ENCODE peak calls at places on chromosomes 13 and 19, in seven cellular contexts. T is AG09309, C is heart right ventricle, X is thoracic aorta, L is A549, O is cardiac fibroblast, Y is fibroblast of lung. E is an unnamed sample.

GRCh38 chr13:28953714-28954113 is 133.6 kb downstream of the MTUS2 start:
- DNase-seq in T (no peak), C (no peak), X (no peak), L (no peak), O (no peak), Y (no peak), E (no peak)

GRCh38 chr13:94712812-94713555 is 639 bp upstream of the SOX21 start:
- DNase-seq in T (peak; percentile 13), C (no peak), X (no peak), L (no peak), O (peak; percentile 52), Y (peak; percentile 75), E (peak; percentile 35)

GRCh38 chr13:49533011-49533410 is 37.3 kb downstream of the PHF11 start:
- DNase-seq in T (no peak), C (no peak), X (no peak), L (no peak), O (no peak), Y (no peak), E (no peak)

GRCh38 chr19:49570138-49570856 is 10.1 kb downstream of the NOSIP start:
- DNase-seq in T (peak; percentile 56), C (peak; percentile 74), X (no peak), L (peak; percentile 92), O (peak; percentile 92), Y (peak; percentile 71), E (peak; percentile 52)

GRCh38 chr13:80050252-80050651 is 290.7 kb downstream of the SPRY2 start:
- DNase-seq in T (no peak), C (no peak), X (no peak), L (no peak), O (peak; percentile 39), Y (peak; percentile 68), E (no peak)

GRCh38 chr13:37134411-37135041 is 29.1 kb upstream of the CSNK1A1L start:
- DNase-seq in T (peak; percentile 97), C (no peak), X (no peak), L (no peak), O (peak; percentile 90), Y (peak; percentile 96), E (no peak)

GRCh38 chr13:101267656-101268055 is 148.7 kb downstream of the NALCN start:
- DNase-seq in T (peak; percentile 44), C (no peak), X (no peak), L (no peak), O (peak; percentile 42), Y (peak; percentile 81), E (no peak)

GRCh38 chr13:31224174-31224669 is 24.4 kb downstream of the B3GLCT start:
- DNase-seq in T (no peak), C (no peak), X (no peak), L (no peak), O (no peak), Y (no peak), E (no peak)

GRCh38 chr13:25300861-25301346 is 521 bp upstream of the NUP58 start:
- DNase-seq in T (no peak), C (peak; percentile 38), X (no peak), L (no peak), O (no peak), Y (no peak), E (no peak)

GRCh38 chr13:43878897-43879322 is 630 bp downstream of the CCDC122 start:
- DNase-seq in T (peak; percentile 45), C (peak; percentile 70), X (peak; percentile 26), L (peak; percentile 41), O (peak; percentile 82), Y (peak; percentile 78), E (peak; percentile 24)

GRCh38 chr13:28494861-28495585 is at the start of gene FLT1:
- DNase-seq in T (no peak), C (peak; percentile 88), X (no peak), L (no peak), O (peak; percentile 39), Y (peak; percentile 32), E (no peak)

GRCh38 chr13:31200636-31200970 is 828 bp downstream of the B3GLCT start:
- DNase-seq in T (no peak), C (peak; percentile 44), X (no peak), L (peak; percentile 50), O (peak; percentile 36), Y (peak; percentile 41), E (no peak)

GRCh38 chr19:18436651-18437478 is 1.1 kb downstream of the ISYNA1 start:
- DNase-seq in T (no peak), C (peak; percentile 91), X (no peak), L (peak; percentile 80), O (peak; percentile 84), Y (peak; percentile 81), E (peak; percentile 76)

GRCh38 chr13:80399340-80400163 is 58.6 kb upstream of the SPRY2 start:
- DNase-seq in T (no peak), C (no peak), X (no peak), L (no peak), O (no peak), Y (no peak), E (no peak)

GRCh38 chr19:20077791-20078463 is at the start of gene ZNF90:
- DNase-seq in T (peak; percentile 91), C (peak; percentile 97), X (peak; percentile 95), L (no peak), O (peak; percentile 99), Y (peak; percentile 96), E (peak; percentile 94)

GRCh38 chr13:49439609-49440008 is 4.3 kb downstream of the CAB39L start:
- DNase-seq in T (no peak), C (no peak), X (no peak), L (no peak), O (no peak), Y (no peak), E (no peak)

GRCh38 chr19:12784394-12784870 is 6.9 kb upstream of the JUNB start:
- DNase-seq in T (no peak), C (no peak), X (no peak), L (no peak), O (no peak), Y (no peak), E (no peak)

GRCh38 chr13:93226623-93227279 is at the start of gene GPC6:
- DNase-seq in T (peak; percentile 88), C (no peak), X (no peak), L (no peak), O (peak; percentile 87), Y (peak; percentile 98), E (peak; percentile 79)

GRCh38 chr13:24308068-24308445 is 1.3 kb upstream of the C1QTNF9 start:
- DNase-seq in T (no peak), C (no peak), X (no peak), L (no peak), O (no peak), Y (no peak), E (no peak)

GRCh38 chr19:2547033-2547680 is 71.2 kb downstream of the GADD45B start:
- DNase-seq in T (no peak), C (no peak), X (no peak), L (no peak), O (no peak), Y (no peak), E (no peak)

DNA sequence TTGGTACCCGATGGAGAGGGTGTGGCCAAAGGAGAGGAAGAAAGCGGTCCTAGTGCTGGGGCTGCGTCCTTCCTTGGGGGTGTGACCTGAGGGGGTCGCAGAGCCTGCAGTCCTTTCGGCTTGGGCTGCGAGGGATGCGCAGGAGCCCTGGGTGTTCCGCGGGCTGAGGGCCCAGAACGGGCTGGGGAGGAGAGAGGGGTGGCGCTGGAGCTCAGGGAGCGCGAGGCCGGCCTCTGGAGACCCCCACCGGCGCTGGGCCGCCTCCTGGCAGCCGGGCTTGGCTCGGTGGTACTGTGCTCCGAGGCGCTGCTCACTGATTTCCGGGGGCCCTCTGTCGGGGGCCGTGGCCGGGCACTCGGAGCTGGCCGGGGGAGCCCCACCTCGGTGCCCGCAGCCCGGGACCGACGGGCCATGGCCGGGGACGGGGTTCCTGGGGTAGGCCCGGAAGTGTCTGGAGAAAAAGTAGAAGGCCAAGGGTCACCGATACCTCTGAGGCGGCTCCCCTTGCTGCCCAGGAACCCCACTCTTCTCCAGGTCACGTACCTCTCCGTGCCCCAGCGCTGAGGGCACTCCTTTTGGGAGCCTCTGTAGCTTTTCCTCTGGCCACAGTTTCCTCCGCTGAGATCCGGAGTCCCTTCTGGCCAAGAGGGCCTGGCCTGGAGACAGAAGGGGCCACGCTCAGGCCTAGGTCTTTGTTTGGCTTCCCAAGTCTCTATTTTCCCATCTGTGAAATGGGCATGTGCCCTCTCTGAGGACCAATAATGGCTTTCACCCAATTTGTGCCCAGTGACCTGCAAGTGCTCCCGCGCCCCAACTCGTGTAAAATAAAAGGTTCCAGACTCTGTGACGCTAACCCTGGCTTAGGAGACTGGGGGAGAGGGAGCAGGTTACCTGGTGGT is 1.6 kb downstream of the PRR36 start:
- DNase-seq in T (no peak), C (no peak), X (no peak), L (no peak), O (no peak), Y (no peak), E (no peak)
- H3K4me3 ChIP-seq in T (no peak overlapping the region), C (peak overlapping the region; percentile 41), X (peak overlapping the region; percentile 53), L (peak overlapping the region; percentile 35), O (peak overlapping the region; percentile 20), Y (no peak overlapping the region), E (no peak overlapping the region)

DNA sequence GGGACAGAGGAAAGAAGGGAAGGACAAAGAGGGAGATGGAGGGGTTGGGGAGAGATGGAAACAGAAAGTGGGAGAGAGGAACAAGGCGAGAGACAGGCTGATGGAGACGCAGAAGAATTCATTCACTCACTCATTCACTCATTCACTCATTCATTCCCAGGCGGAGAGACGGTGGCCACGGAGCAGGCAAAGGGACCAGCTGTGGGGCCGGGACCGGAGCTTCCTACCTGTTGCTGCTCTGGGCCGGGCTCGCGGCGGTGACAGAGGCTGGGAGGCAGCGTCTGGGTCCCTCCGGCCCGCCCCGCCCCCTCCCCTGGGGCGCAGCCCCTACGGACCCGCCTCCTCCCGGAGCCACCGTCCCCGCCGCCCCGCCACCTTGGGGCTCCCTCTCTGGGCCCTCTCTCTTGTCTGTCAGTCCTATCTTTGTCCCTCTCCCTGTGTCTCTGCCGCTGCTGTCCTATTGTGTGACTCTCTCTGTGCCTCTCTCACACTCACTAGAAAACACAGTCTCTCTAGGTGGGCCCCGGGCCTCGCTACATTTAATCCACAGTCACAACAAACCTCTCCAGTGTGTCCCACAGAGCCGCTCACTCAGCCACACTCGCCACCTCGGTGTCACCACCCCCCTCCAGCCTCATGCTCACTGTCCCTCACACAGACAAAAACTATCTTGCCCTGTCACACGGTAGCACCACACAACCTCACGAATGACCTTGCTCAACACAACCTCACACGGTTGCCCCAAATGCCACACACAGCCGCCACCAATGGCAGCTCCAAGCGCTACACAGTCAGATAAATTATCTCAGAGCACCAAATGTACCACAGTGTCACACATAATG is at the start of gene GNG8:
- DNase-seq in T (no peak), C (no peak), X (no peak), L (no peak), O (no peak), Y (no peak), E (no peak)
- H3K4me3 ChIP-seq in T (no peak within 1 kb of the TSS), C (no peak within 1 kb of the TSS), X (no peak within 1 kb of the TSS), L (peak within 1 kb of the TSS; percentile 53), O (no peak within 1 kb of the TSS), Y (no peak within 1 kb of the TSS), E (no peak within 1 kb of the TSS)

DNA sequence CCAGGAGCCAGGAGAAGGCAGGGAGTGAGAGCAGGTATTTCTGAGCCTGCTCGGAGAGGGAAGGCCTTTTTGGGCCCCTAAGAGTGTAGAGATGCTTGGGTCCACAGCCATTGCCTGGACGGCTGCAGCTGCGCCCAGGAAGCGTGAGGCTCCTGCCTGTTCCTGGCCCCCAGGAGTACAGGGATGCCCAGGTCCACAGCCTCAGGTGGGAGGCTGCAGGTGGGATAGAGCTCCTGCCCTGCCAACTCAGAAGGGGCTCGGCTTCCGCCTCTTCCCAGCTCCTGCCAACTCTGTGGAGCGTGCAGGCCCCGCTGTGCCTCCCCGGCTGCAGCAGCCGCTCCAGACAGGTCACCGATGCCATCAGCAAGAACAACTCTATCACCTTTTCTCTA is 351.0 kb upstream of the PCDH20 start:
- DNase-seq in T (no peak), C (no peak), X (no peak), L (no peak), O (no peak), Y (no peak), E (no peak)
- H3K4me3 ChIP-seq in T (no peak overlapping the region), C (no peak overlapping the region), X (no peak overlapping the region), L (no peak overlapping the region), O (no peak overlapping the region), Y (no peak overlapping the region), E (no peak overlapping the region)

GRCh38 chr13:27168870-27169525 is 2.6 kb downstream of the USP12 start:
- DNase-seq in T (no peak), C (no peak), X (no peak), L (no peak), O (peak; percentile 14), Y (peak; percentile 29), E (no peak)
- H3K4me3 ChIP-seq in T (no peak overlapping the region), C (no peak overlapping the region), X (peak overlapping the region; percentile 17), L (no peak overlapping the region), O (no peak overlapping the region), Y (peak overlapping the region; percentile 79), E (no peak overlapping the region)